ENCODE peak calls at places on chromosomes 12 and 14, in six cellular contexts. L is fibroblast of pulmonary artery, V is HepG2, X is T-helper 1 cell, B is Right ventricle myocardium superior, I is WERI-Rb-1. H is an unnamed sample.

GRCh38 chr12:50394469-50395029 is 1.9 kb downstream of the FAM186A start:
- DNase-seq in L (peak), V (peak), X (no peak), B (no peak), I (no peak), H (no peak)

GRCh38 chr14:79510659-79511058 is 700.6 kb downstream of the DIO2 start:
- DNase-seq in L (peak), V (no peak), X (no peak), B (no peak), I (no peak), H (no peak)

GRCh38 chr14:74474376-74474775 is 18.7 kb downstream of the NPC2 start:
- DNase-seq in L (no peak), V (no peak), X (no peak), B (no peak), I (peak), H (no peak)

GRCh38 chr14:68664225-68664681 is 128.6 kb downstream of the ZFP36L1 start:
- DNase-seq in L (no peak), V (no peak), X (no peak), B (no peak), I (no peak), H (no peak)

GRCh38 chr12:53532026-53532425 is 24.7 kb upstream of the NPFF start:
- DNase-seq in L (no peak), V (no peak), X (no peak), B (no peak), I (no peak), H (no peak)

GRCh38 chr12:30154996-30155730 is 371.4 kb upstream of the TMTC1 start:
- DNase-seq in L (peak), V (no peak), X (no peak), B (no peak), I (no peak), H (no peak)

GRCh38 chr12:23057571-23057970 is 432.6 kb downstream of the ETNK1 start:
- DNase-seq in L (no peak), V (no peak), X (no peak), B (no peak), I (no peak), H (no peak)

GRCh38 chr12:89033062-89033461 is 319.2 kb downstream of the DUSP6 start:
- DNase-seq in L (no peak), V (no peak), X (no peak), B (no peak), I (no peak), H (no peak)

GRCh38 chr12:64039285-64039871 is 182.7 kb downstream of the KICS2 start:
- DNase-seq in L (peak), V (no peak), X (no peak), B (no peak), I (no peak), H (no peak)

GRCh38 chr14:67722293-67722692 is 20.6 kb downstream of the RDH12 start:
- DNase-seq in L (peak), V (no peak), X (no peak), B (peak), I (peak), H (peak)

GRCh38 chr12:123478762-123479161 is 20.8 kb downstream of the SNRNP35 start:
- DNase-seq in L (peak), V (no peak), X (no peak), B (peak), I (no peak), H (no peak)

GRCh38 chr12:67320614-67321305 is 51.6 kb downstream of the CAND1 start:
- DNase-seq in L (peak), V (no peak), X (no peak), B (no peak), I (no peak), H (no peak)

GRCh38 chr12:92593734-92594402 is 108.9 kb upstream of the PLEKHG7 start:
- DNase-seq in L (peak), V (peak), X (peak), B (peak), I (no peak), H (no peak)

H was measured in BE2C.